ENCODE peak calls at places on chromosome 9, in eight cellular contexts. Q, C, N, T, S, W, P and V are unnamed samples.

GRCh38 chr9:34553511-34554021 is 30.8 kb upstream of the ENHO start:
- DNase-seq in Q (no peak), C (no peak), N (no peak), T (peak; percentile 78), S (no peak), W (no peak), P (no peak), V (peak; percentile 50)

GRCh38 chr9:5644522-5644921 is 15.6 kb downstream of the RIC1 start:
- DNase-seq in Q (no peak), C (no peak), N (no peak), T (no peak), S (no peak), W (no peak), P (no peak), V (no peak)

GRCh38 chr9:22037954-22038690 is 29.0 kb upstream of the CDKN2B start:
- DNase-seq in Q (no peak), C (no peak), N (no peak), T (peak; percentile 4), S (no peak), W (no peak), P (no peak), V (no peak)

GRCh38 chr9:69173891-69174644 is at the start of gene TJP2:
- DNase-seq in Q (no peak), C (peak; percentile 86), N (peak; percentile 40), T (peak; percentile 87), S (peak; percentile 54), W (peak; percentile 30), P (peak; percentile 74), V (peak; percentile 82)

GRCh38 chr9:89603629-89604462 is 966 bp upstream of the GADD45G start:
- DNase-seq in Q (peak; percentile 45), C (peak; percentile 82), N (peak; percentile 81), T (peak; percentile 82), S (peak; percentile 47), W (peak; percentile 81), P (peak; percentile 80), V (peak; percentile 88)

GRCh38 chr9:92723299-92723625 is 41.4 kb downstream of the BICD2 start:
- DNase-seq in Q (no peak), C (no peak), N (no peak), T (no peak), S (no peak), W (no peak), P (no peak), V (no peak)

GRCh38 chr9:125910286-125910685 is 163.1 kb downstream of the PBX3 start:
- DNase-seq in Q (no peak), C (no peak), N (no peak), T (no peak), S (no peak), W (no peak), P (no peak), V (no peak)

GRCh38 chr9:29176231-29176630 is 1603.0 kb upstream of the C9orf72 start:
- DNase-seq in Q (no peak), C (no peak), N (no peak), T (no peak), S (no peak), W (no peak), P (no peak), V (no peak)

GRCh38 chr9:134243778-134244467 is 79.6 kb upstream of the RNU6ATAC start:
- DNase-seq in Q (no peak), C (no peak), N (peak; percentile 47), T (no peak), S (no peak), W (peak; percentile 50), P (no peak), V (no peak)

GRCh38 chr9:74609671-74610416 is 112.7 kb downstream of the RORB start:
- DNase-seq in Q (no peak), C (no peak), N (no peak), T (peak; percentile 15), S (no peak), W (no peak), P (no peak), V (no peak)

GRCh38 chr9:73037613-73038012 is 84.8 kb upstream of the ALDH1A1 start:
- DNase-seq in Q (no peak), C (no peak), N (no peak), T (no peak), S (peak; percentile 18), W (no peak), P (no peak), V (no peak)

GRCh38 chr9:75889977-75890540 is 414 bp upstream of the PCSK5 start:
- DNase-seq in Q (peak; percentile 44), C (no peak), N (peak; percentile 28), T (peak; percentile 7), S (no peak), W (peak; percentile 60), P (peak; percentile 46), V (peak; percentile 82)

GRCh38 chr9:136939996-136940525 is 4.5 kb downstream of the FBXW5 start:
- DNase-seq in Q (no peak), C (no peak), N (no peak), T (no peak), S (no peak), W (no peak), P (no peak), V (peak; percentile 63)

GRCh38 chr9:135002336-135002735 is 84.6 kb upstream of the FCN1 start:
- DNase-seq in Q (no peak), C (no peak), N (no peak), T (no peak), S (no peak), W (no peak), P (no peak), V (no peak)

GRCh38 chr9:38154501-38155421 is 85.7 kb upstream of the SHB start:
- DNase-seq in Q (no peak), C (no peak), N (no peak), T (peak; percentile 76), S (no peak), W (no peak), P (no peak), V (peak; percentile 46)

GRCh38 chr9:35380016-35380415 is 109.9 kb upstream of the RUSC2 start:
- DNase-seq in Q (no peak), C (no peak), N (no peak), T (no peak), S (no peak), W (no peak), P (no peak), V (no peak)

GRCh38 chr9:78103971-78104433 is 72.4 kb upstream of the GNAQ start:
- DNase-seq in Q (no peak), C (no peak), N (no peak), T (no peak), S (no peak), W (no peak), P (no peak), V (no peak)

GRCh38 chr9:22469928-22470544 is 23.4 kb downstream of the DMRTA1 start:
- DNase-seq in Q (peak; percentile 30), C (no peak), N (no peak), T (peak; percentile 11), S (peak; percentile 24), W (peak; percentile 8), P (no peak), V (no peak)

GRCh38 chr9:77848897-77849296 is 182.7 kb downstream of the GNAQ start:
- DNase-seq in Q (peak; percentile 47), C (peak; percentile 86), N (no peak), T (no peak), S (no peak), W (peak; percentile 36), P (peak; percentile 58), V (peak; percentile 92)

DNA sequence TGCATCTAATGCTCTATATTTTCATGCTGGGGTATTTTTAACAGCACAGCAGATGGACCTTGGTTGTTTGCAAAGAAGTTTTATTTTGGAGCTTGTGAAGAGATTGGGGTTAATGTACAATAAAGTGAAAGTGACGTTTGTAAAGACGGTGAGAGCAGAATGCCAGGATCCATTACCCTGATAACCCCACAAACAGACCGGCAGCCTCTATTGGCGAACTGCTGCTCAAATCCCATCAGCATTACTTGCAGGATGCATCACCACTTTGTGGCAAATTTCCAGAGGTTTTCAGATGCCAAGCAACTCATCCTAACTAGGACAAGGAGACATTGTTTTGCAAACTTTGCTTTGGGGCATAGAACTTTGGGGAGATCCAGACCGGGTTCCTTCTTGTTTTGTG is 383.3 kb upstream of the ZNF462 start:
- DNase-seq in Q (no peak), C (no peak), N (no peak), T (no peak), S (no peak), W (no peak), P (no peak), V (no peak)
- H3K27ac ChIP-seq in Q (no peak overlapping the region), C (no peak overlapping the region), N (no peak overlapping the region), T (no peak overlapping the region), S (no peak overlapping the region), W (no peak overlapping the region), P (no peak overlapping the region), V (no peak overlapping the region)

GRCh38 chr9:6869081-6869948 is 111.5 kb downstream of the KDM4C start:
- DNase-seq in Q (no peak), C (no peak), N (no peak), T (peak; percentile 57), S (no peak), W (no peak), P (no peak), V (no peak)

GRCh38 chr9:6873862-6874261 is 116.1 kb downstream of the KDM4C start:
- DNase-seq in Q (no peak), C (no peak), N (no peak), T (no peak), S (no peak), W (no peak), P (no peak), V (no peak)

GRCh38 chr9:6870149-6870548 is 112.4 kb downstream of the KDM4C start:
- DNase-seq in Q (no peak), C (no peak), N (no peak), T (no peak), S (no peak), W (no peak), P (no peak), V (no peak)

GRCh38 chr9:6876195-6876594 is 118.4 kb downstream of the KDM4C start:
- DNase-seq in Q (no peak), C (no peak), N (no peak), T (no peak), S (no peak), W (no peak), P (no peak), V (no peak)

GRCh38 chr9:6870650-6871477 is 113.1 kb downstream of the KDM4C start:
- DNase-seq in Q (no peak), C (no peak), N (no peak), T (no peak), S (peak; percentile 16), W (no peak), P (no peak), V (no peak)
- TF ChIP-seq EP300 in Q (no peak), C (no peak), N (no peak), T (no peak), S (no peak), W (no peak), P (no peak), V (no peak)

DNA sequence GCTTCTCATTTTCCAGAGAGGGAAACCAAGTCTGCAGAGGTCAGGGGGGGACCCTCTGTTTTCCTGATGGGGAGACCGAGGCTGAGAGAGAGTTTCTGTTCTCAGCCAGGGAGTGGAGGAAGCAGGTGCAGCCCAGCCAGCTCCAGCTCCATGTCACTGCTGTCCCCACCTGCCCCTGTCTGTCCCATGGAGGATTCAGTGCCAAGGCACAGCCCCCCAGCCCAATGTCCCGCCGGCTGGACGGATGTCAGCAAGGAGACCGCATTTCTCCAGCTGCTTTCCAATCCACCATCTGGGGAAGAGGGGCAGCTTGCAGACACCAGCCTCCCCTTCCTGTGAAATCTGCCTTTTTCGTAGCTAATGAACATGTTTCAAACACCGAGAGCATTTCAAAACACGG is 74.6 kb downstream of the NEK6 start:
- DNase-seq in Q (no peak), C (no peak), N (no peak), T (no peak), S (no peak), W (no peak), P (no peak), V (no peak)
- H3K27ac ChIP-seq in Q (no peak overlapping the region), C (no peak overlapping the region), N (no peak overlapping the region), T (no peak overlapping the region), S (no peak overlapping the region), W (no peak overlapping the region), P (no peak overlapping the region), V (no peak overlapping the region)

GRCh38 chr9:98991981-98992884 is 48.5 kb downstream of the COL15A1 start:
- DNase-seq in Q (no peak), C (peak; percentile 58), N (no peak), T (no peak), S (no peak), W (no peak), P (no peak), V (no peak)
- TF ChIP-seq EP300 in Q (no peak), C (no peak), N (no peak), T (no peak), S (no peak), W (no peak), P (no peak), V (no peak)